ENCODE peak calls at places on chromosomes 5 and 9, in five cellular contexts. One of them, this sample, is unnamed. For H3K9me3, the result is how much of the 10 kb centered on the place peaks cover.

GRCh38 chr9:20805766-20806165 is 121.7 kb downstream of the FOCAD start:
- DNase-seq in SJSA1: no peak
- DNase-seq in fibroblast of lung: no peak
- DNase-seq in WERI-Rb-1: no peak
- DNase-seq in breast epithelium: no peak
- DNase-seq in this sample: no peak

GRCh38 chr5:174172104-174172965 is 126.8 kb downstream of the NSG2 start:
- DNase-seq in SJSA1: no peak
- DNase-seq in fibroblast of lung: no peak
- DNase-seq in WERI-Rb-1: no peak
- DNase-seq in breast epithelium: no peak
- DNase-seq in this sample: no peak

GRCh38 chr5:119578937-119579336 is 50.4 kb upstream of the FAM170A start:
- DNase-seq in SJSA1: peak
- DNase-seq in fibroblast of lung: peak
- DNase-seq in WERI-Rb-1: peak
- DNase-seq in breast epithelium: no peak
- DNase-seq in this sample: no peak

GRCh38 chr9:13049223-13049622 is 230.3 kb downstream of the MPDZ start:
- DNase-seq in SJSA1: no peak
- DNase-seq in fibroblast of lung: peak
- DNase-seq in WERI-Rb-1: no peak
- DNase-seq in breast epithelium: no peak
- DNase-seq in this sample: no peak

GRCh38 chr5:173878224-173878967 is 9.8 kb upstream of the CPEB4 start:
- DNase-seq in SJSA1: no peak
- DNase-seq in fibroblast of lung: no peak
- DNase-seq in WERI-Rb-1: no peak
- DNase-seq in breast epithelium: peak
- DNase-seq in this sample: no peak

GRCh38 chr5:180208435-180209081 is 453 bp downstream of the RASGEF1C start:
- DNase-seq in SJSA1: no peak
- DNase-seq in fibroblast of lung: no peak
- DNase-seq in WERI-Rb-1: peak
- DNase-seq in breast epithelium: no peak
- DNase-seq in this sample: no peak

GRCh38 chr9:108551030-108551964 is 304.5 kb downstream of the ACTL7B start:
- DNase-seq in SJSA1: peak
- DNase-seq in fibroblast of lung: peak
- DNase-seq in WERI-Rb-1: peak
- DNase-seq in breast epithelium: no peak
- DNase-seq in this sample: no peak

GRCh38 chr9:4496497-4496896 is 6.2 kb downstream of the SLC1A1 start:
- DNase-seq in SJSA1: no peak
- DNase-seq in fibroblast of lung: no peak
- DNase-seq in WERI-Rb-1: no peak
- DNase-seq in breast epithelium: no peak
- DNase-seq in this sample: no peak

GRCh38 chr5:111143910-111144309 is 51.8 kb downstream of the WDR36 start:
- DNase-seq in SJSA1: peak
- DNase-seq in fibroblast of lung: peak
- DNase-seq in WERI-Rb-1: no peak
- DNase-seq in breast epithelium: no peak
- DNase-seq in this sample: no peak

GRCh38 chr5:156718985-156719384 is 131.1 kb upstream of the PPP1R2B start:
- DNase-seq in SJSA1: no peak
- DNase-seq in fibroblast of lung: no peak
- DNase-seq in WERI-Rb-1: no peak
- DNase-seq in breast epithelium: no peak
- DNase-seq in this sample: no peak

GRCh38 chr9:122526602-122527001 is 491 bp downstream of the OR1N1 start:
- DNase-seq in SJSA1: no peak
- DNase-seq in fibroblast of lung: no peak
- DNase-seq in WERI-Rb-1: no peak
- DNase-seq in breast epithelium: no peak
- DNase-seq in this sample: no peak

DNA sequence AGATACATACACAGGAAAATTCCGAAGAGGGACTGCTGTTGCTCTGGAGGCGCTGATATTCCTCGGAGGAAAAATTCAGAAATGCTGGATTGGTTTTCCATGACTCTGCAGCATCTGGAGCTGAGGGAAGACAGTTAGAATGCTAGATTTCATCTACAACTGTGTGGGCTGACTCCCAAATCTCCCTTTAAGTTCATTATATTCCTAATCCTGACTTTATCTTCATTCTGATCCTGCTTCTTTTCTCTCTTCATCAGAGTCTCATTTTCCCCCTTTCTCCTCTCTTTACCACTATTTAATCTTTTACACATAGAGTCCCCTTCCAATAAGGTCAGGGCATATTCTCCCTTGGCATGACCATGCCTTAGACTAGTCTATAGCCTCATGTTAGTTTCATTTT is at the start of gene OR1N1:
- DNase-seq in SJSA1: no peak
- DNase-seq in fibroblast of lung: no peak
- DNase-seq in WERI-Rb-1: no peak
- DNase-seq in breast epithelium: no peak
- DNase-seq in this sample: no peak
- H3K9me3 ChIP-seq in SJSA1: under half
- H3K9me3 ChIP-seq in fibroblast of lung: under half
- H3K9me3 ChIP-seq in WERI-Rb-1: under half
- H3K9me3 ChIP-seq in breast epithelium: under half
- H3K9me3 ChIP-seq in this sample: under half

DNA sequence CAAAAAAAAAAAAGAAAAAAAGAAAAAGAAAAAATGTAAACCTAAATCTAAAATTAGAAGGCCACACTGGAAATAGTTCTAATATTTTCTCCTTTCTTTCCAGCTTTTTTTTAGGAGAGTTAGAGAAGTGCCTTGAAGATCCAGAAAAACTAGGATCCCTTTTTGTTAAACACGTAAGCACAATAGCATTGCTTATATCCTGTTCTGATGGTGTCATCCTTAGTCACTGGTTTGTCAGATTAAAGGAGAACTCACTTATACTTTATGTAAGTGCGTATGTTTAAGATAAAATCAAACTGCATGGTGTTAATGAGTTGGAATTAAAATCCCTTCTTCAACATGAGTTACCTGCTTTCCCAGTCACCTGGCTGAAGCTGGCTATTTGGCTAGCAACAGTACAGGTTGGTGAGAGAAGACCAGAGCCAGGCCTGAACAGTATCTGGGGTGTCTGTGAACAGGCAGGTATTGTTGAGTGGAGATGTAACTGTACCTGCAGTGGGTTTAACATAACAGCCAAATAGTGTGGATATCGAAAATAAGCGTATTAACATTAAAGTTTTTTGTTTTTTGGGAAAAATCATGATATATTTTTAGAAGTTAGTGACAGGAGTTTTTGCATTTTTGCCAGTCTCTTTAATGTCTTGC is 104.7 kb upstream of the OTULINL start:
- DNase-seq in SJSA1: peak
- DNase-seq in fibroblast of lung: peak
- DNase-seq in WERI-Rb-1: no peak
- DNase-seq in breast epithelium: no peak
- DNase-seq in this sample: no peak
- H3K9me3 ChIP-seq in SJSA1: under half
- H3K9me3 ChIP-seq in fibroblast of lung: under half
- H3K9me3 ChIP-seq in WERI-Rb-1: under half
- H3K9me3 ChIP-seq in breast epithelium: under half
- H3K9me3 ChIP-seq in this sample: under half

GRCh38 chr5:34410411-34411139 is 245.6 kb upstream of the RAI14 start:
- DNase-seq in SJSA1: no peak
- DNase-seq in fibroblast of lung: peak
- DNase-seq in WERI-Rb-1: no peak
- DNase-seq in breast epithelium: no peak
- DNase-seq in this sample: no peak
- H3K9me3 ChIP-seq in SJSA1: under half
- H3K9me3 ChIP-seq in fibroblast of lung: under half
- H3K9me3 ChIP-seq in WERI-Rb-1: under half
- H3K9me3 ChIP-seq in breast epithelium: under half
- H3K9me3 ChIP-seq in this sample: under half

DNA sequence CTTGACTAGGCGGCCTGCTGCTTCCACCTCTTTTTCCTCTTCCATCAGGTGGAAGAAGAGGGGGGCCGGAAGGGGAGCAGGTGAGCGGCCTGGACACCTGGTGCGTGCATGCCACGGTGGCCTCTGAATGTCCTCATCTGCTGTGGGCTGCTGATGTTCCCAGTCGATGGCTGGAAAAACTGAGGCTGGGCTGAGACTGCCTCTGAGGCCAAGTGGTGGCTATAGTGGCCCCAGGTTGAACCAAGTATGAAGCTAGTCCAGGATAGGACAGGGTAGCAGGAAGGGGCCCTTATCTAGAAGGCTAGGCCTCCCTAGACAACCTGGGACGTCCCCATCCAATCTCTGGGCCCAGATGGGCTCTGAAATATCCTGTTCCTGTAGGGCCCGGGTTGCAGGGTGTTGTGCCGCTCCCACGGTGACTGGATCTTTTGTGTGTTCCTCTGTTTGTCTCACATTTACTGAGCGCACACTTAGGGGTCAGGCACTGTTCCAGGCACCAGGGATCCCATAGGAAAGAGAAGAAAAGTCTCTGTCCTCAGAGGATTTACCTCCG is 757 bp upstream of the NR5A1 start:
- DNase-seq in SJSA1: no peak
- DNase-seq in fibroblast of lung: no peak
- DNase-seq in WERI-Rb-1: no peak
- DNase-seq in breast epithelium: no peak
- DNase-seq in this sample: no peak
- H3K9me3 ChIP-seq in SJSA1: under half
- H3K9me3 ChIP-seq in fibroblast of lung: under half
- H3K9me3 ChIP-seq in WERI-Rb-1: under half
- H3K9me3 ChIP-seq in breast epithelium: under half
- H3K9me3 ChIP-seq in this sample: under half

GRCh38 chr9:96187108-96187695 is 114.8 kb downstream of the HSD17B3 start:
- DNase-seq in SJSA1: no peak
- DNase-seq in fibroblast of lung: no peak
- DNase-seq in WERI-Rb-1: no peak
- DNase-seq in breast epithelium: no peak
- DNase-seq in this sample: no peak
- H3K9me3 ChIP-seq in SJSA1: under half
- H3K9me3 ChIP-seq in fibroblast of lung: under half
- H3K9me3 ChIP-seq in WERI-Rb-1: under half
- H3K9me3 ChIP-seq in breast epithelium: under half
- H3K9me3 ChIP-seq in this sample: under half

GRCh38 chr5:166992874-166993722 is 1298.3 kb upstream of the WWC1 start:
- DNase-seq in SJSA1: no peak
- DNase-seq in fibroblast of lung: peak
- DNase-seq in WERI-Rb-1: no peak
- DNase-seq in breast epithelium: no peak
- DNase-seq in this sample: no peak

GRCh38 chr5:166991586-166991985 is 1299.9 kb upstream of the WWC1 start:
- DNase-seq in SJSA1: no peak
- DNase-seq in fibroblast of lung: no peak
- DNase-seq in WERI-Rb-1: no peak
- DNase-seq in breast epithelium: no peak
- DNase-seq in this sample: no peak
- H3K9me3 ChIP-seq in SJSA1: under half
- H3K9me3 ChIP-seq in fibroblast of lung: under half
- H3K9me3 ChIP-seq in WERI-Rb-1: under half
- H3K9me3 ChIP-seq in breast epithelium: under half
- H3K9me3 ChIP-seq in this sample: under half

This sample was measured in CD4-positive, alpha-beta T cell.